ENCODE peak calls at places on chromosomes 2 and 18, in nine cellular contexts. One of them, this sample, is unnamed.

GRCh38 chr18:40841473-40841872 is 1113.6 kb upstream of the PIK3C3 start:
- DNase-seq in AG04450: peak; percentile 41
- DNase-seq in AG09319: no peak
- DNase-seq in cardiac muscle cell: no peak
- DNase-seq in NAMALWA: no peak
- DNase-seq in heart left ventricle: no peak
- DNase-seq in BJ: peak; percentile 48
- DNase-seq in Kasumi-1: no peak
- DNase-seq in activated CD4-positive, alpha-beta T cell treated with anti-CD3 and anti-CD28 coated beads, Interleukin-2, amount 10 ng/mL, durations not matched to agents 7 days and 5 days: no peak
- DNase-seq in this sample: peak; percentile 2

GRCh38 chr2:12534646-12535263 is 182.0 kb upstream of the TRIB2 start:
- DNase-seq in heart left ventricle: peak; percentile 30
- DNase-seq in BJ: peak; percentile 97
- DNase-seq in NAMALWA: no peak
- DNase-seq in AG09319: peak; percentile 84
- DNase-seq in cardiac muscle cell: no peak
- DNase-seq in AG04450: peak; percentile 87
- DNase-seq in activated CD4-positive, alpha-beta T cell treated with anti-CD3 and anti-CD28 coated beads, Interleukin-2, amount 10 ng/mL, durations not matched to agents 7 days and 5 days: no peak
- DNase-seq in Kasumi-1: no peak
- DNase-seq in this sample: peak; percentile 90

GRCh38 chr2:202965810-202966454 is 48.7 kb upstream of the NBEAL1 start:
- DNase-seq in NAMALWA: no peak
- DNase-seq in Kasumi-1: peak; percentile 19
- DNase-seq in AG04450: peak; percentile 15
- DNase-seq in AG09319: no peak
- DNase-seq in BJ: no peak
- DNase-seq in heart left ventricle: no peak
- DNase-seq in activated CD4-positive, alpha-beta T cell treated with anti-CD3 and anti-CD28 coated beads, Interleukin-2, amount 10 ng/mL, durations not matched to agents 7 days and 5 days: peak; percentile 25
- DNase-seq in cardiac muscle cell: peak; percentile 86
- DNase-seq in this sample: peak; percentile 22

GRCh38 chr2:38155-38554 is 8.2 kb downstream of the FAM110C start:
- DNase-seq in AG04450: no peak
- DNase-seq in activated CD4-positive, alpha-beta T cell treated with anti-CD3 and anti-CD28 coated beads, Interleukin-2, amount 10 ng/mL, durations not matched to agents 7 days and 5 days: no peak
- DNase-seq in NAMALWA: no peak
- DNase-seq in Kasumi-1: no peak
- DNase-seq in heart left ventricle: no peak
- DNase-seq in BJ: no peak
- DNase-seq in cardiac muscle cell: no peak
- DNase-seq in AG09319: no peak
- DNase-seq in this sample: no peak

GRCh38 chr2:138433995-138434991 is 67.3 kb upstream of the SPOPL start:
- DNase-seq in BJ: no peak
- DNase-seq in activated CD4-positive, alpha-beta T cell treated with anti-CD3 and anti-CD28 coated beads, Interleukin-2, amount 10 ng/mL, durations not matched to agents 7 days and 5 days: no peak
- DNase-seq in AG04450: no peak
- DNase-seq in NAMALWA: no peak
- DNase-seq in Kasumi-1: no peak
- DNase-seq in heart left ventricle: no peak
- DNase-seq in AG09319: no peak
- DNase-seq in cardiac muscle cell: peak; percentile 41
- DNase-seq in this sample: no peak

GRCh38 chr2:230700447-230700846 is 12.2 kb upstream of the CAB39 start:
- DNase-seq in activated CD4-positive, alpha-beta T cell treated with anti-CD3 and anti-CD28 coated beads, Interleukin-2, amount 10 ng/mL, durations not matched to agents 7 days and 5 days: no peak
- DNase-seq in cardiac muscle cell: no peak
- DNase-seq in AG09319: no peak
- DNase-seq in AG04450: no peak
- DNase-seq in heart left ventricle: no peak
- DNase-seq in Kasumi-1: no peak
- DNase-seq in NAMALWA: no peak
- DNase-seq in BJ: no peak
- DNase-seq in this sample: no peak

GRCh38 chr18:70295192-70295522 is 6.3 kb downstream of the SOCS6 start:
- DNase-seq in activated CD4-positive, alpha-beta T cell treated with anti-CD3 and anti-CD28 coated beads, Interleukin-2, amount 10 ng/mL, durations not matched to agents 7 days and 5 days: no peak
- DNase-seq in Kasumi-1: no peak
- DNase-seq in heart left ventricle: no peak
- DNase-seq in AG04450: no peak
- DNase-seq in BJ: no peak
- DNase-seq in cardiac muscle cell: no peak
- DNase-seq in AG09319: no peak
- DNase-seq in NAMALWA: no peak
- DNase-seq in this sample: no peak

GRCh38 chr2:239177908-239178307 is 222.9 kb downstream of the HDAC4 start:
- DNase-seq in activated CD4-positive, alpha-beta T cell treated with anti-CD3 and anti-CD28 coated beads, Interleukin-2, amount 10 ng/mL, durations not matched to agents 7 days and 5 days: no peak
- DNase-seq in AG04450: no peak
- DNase-seq in cardiac muscle cell: no peak
- DNase-seq in Kasumi-1: no peak
- DNase-seq in heart left ventricle: no peak
- DNase-seq in NAMALWA: no peak
- DNase-seq in BJ: no peak
- DNase-seq in AG09319: no peak
- DNase-seq in this sample: no peak

GRCh38 chr2:53568463-53568862 is 199.1 kb upstream of the CHAC2 start:
- DNase-seq in heart left ventricle: no peak
- DNase-seq in AG04450: no peak
- DNase-seq in AG09319: no peak
- DNase-seq in Kasumi-1: no peak
- DNase-seq in cardiac muscle cell: no peak
- DNase-seq in NAMALWA: peak; percentile 3
- DNase-seq in BJ: no peak
- DNase-seq in activated CD4-positive, alpha-beta T cell treated with anti-CD3 and anti-CD28 coated beads, Interleukin-2, amount 10 ng/mL, durations not matched to agents 7 days and 5 days: no peak
- DNase-seq in this sample: no peak

GRCh38 chr2:99662761-99663341 is 173.0 kb upstream of the REV1 start:
- DNase-seq in AG09319: peak; percentile 96
- DNase-seq in activated CD4-positive, alpha-beta T cell treated with anti-CD3 and anti-CD28 coated beads, Interleukin-2, amount 10 ng/mL, durations not matched to agents 7 days and 5 days: no peak
- DNase-seq in heart left ventricle: peak; percentile 45
- DNase-seq in Kasumi-1: no peak
- DNase-seq in NAMALWA: no peak
- DNase-seq in AG04450: peak; percentile 82
- DNase-seq in cardiac muscle cell: no peak
- DNase-seq in BJ: peak; percentile 99
- DNase-seq in this sample: peak; percentile 89

GRCh38 chr2:183242937-183243336 is 118.7 kb downstream of the NUP35 start:
- DNase-seq in BJ: no peak
- DNase-seq in Kasumi-1: no peak
- DNase-seq in heart left ventricle: no peak
- DNase-seq in activated CD4-positive, alpha-beta T cell treated with anti-CD3 and anti-CD28 coated beads, Interleukin-2, amount 10 ng/mL, durations not matched to agents 7 days and 5 days: no peak
- DNase-seq in AG04450: no peak
- DNase-seq in AG09319: no peak
- DNase-seq in cardiac muscle cell: peak; percentile 27
- DNase-seq in NAMALWA: no peak
- DNase-seq in this sample: no peak

GRCh38 chr2:150063432-150063889 is 424.0 kb downstream of the RND3 start:
- DNase-seq in BJ: peak; percentile 32
- DNase-seq in cardiac muscle cell: no peak
- DNase-seq in AG09319: no peak
- DNase-seq in AG04450: no peak
- DNase-seq in Kasumi-1: no peak
- DNase-seq in heart left ventricle: no peak
- DNase-seq in activated CD4-positive, alpha-beta T cell treated with anti-CD3 and anti-CD28 coated beads, Interleukin-2, amount 10 ng/mL, durations not matched to agents 7 days and 5 days: no peak
- DNase-seq in NAMALWA: no peak
- DNase-seq in this sample: no peak

GRCh38 chr2:30232027-30232800 is 880 bp downstream of the LBH start:
- DNase-seq in heart left ventricle: peak; percentile 66
- DNase-seq in BJ: no peak
- DNase-seq in activated CD4-positive, alpha-beta T cell treated with anti-CD3 and anti-CD28 coated beads, Interleukin-2, amount 10 ng/mL, durations not matched to agents 7 days and 5 days: peak; percentile 82
- DNase-seq in AG04450: no peak
- DNase-seq in NAMALWA: peak; percentile 89
- DNase-seq in AG09319: no peak
- DNase-seq in Kasumi-1: peak; percentile 44
- DNase-seq in cardiac muscle cell: peak; percentile 72
- DNase-seq in this sample: no peak

GRCh38 chr2:48578313-48578712 is 39.3 kb upstream of the GTF2A1L start:
- DNase-seq in activated CD4-positive, alpha-beta T cell treated with anti-CD3 and anti-CD28 coated beads, Interleukin-2, amount 10 ng/mL, durations not matched to agents 7 days and 5 days: no peak
- DNase-seq in NAMALWA: no peak
- DNase-seq in Kasumi-1: no peak
- DNase-seq in heart left ventricle: no peak
- DNase-seq in cardiac muscle cell: no peak
- DNase-seq in BJ: no peak
- DNase-seq in AG09319: no peak
- DNase-seq in AG04450: no peak
- DNase-seq in this sample: no peak

GRCh38 chr2:1553671-1554295 is 140.5 kb downstream of the TPO start:
- DNase-seq in BJ: peak; percentile 64
- DNase-seq in NAMALWA: no peak
- DNase-seq in cardiac muscle cell: no peak
- DNase-seq in AG04450: peak; percentile 59
- DNase-seq in activated CD4-positive, alpha-beta T cell treated with anti-CD3 and anti-CD28 coated beads, Interleukin-2, amount 10 ng/mL, durations not matched to agents 7 days and 5 days: no peak
- DNase-seq in heart left ventricle: no peak
- DNase-seq in Kasumi-1: no peak
- DNase-seq in AG09319: peak; percentile 49
- DNase-seq in this sample: no peak

GRCh38 chr18:44731866-44732555 is 51.3 kb downstream of the SETBP1 start:
- DNase-seq in NAMALWA: peak; percentile 37
- DNase-seq in BJ: no peak
- DNase-seq in cardiac muscle cell: no peak
- DNase-seq in AG09319: no peak
- DNase-seq in heart left ventricle: no peak
- DNase-seq in activated CD4-positive, alpha-beta T cell treated with anti-CD3 and anti-CD28 coated beads, Interleukin-2, amount 10 ng/mL, durations not matched to agents 7 days and 5 days: no peak
- DNase-seq in AG04450: no peak
- DNase-seq in Kasumi-1: no peak
- DNase-seq in this sample: no peak

GRCh38 chr18:10101293-10101701 is 187.5 kb downstream of the VAPA start:
- DNase-seq in Kasumi-1: no peak
- DNase-seq in BJ: no peak
- DNase-seq in NAMALWA: no peak
- DNase-seq in heart left ventricle: no peak
- DNase-seq in AG09319: no peak
- DNase-seq in activated CD4-positive, alpha-beta T cell treated with anti-CD3 and anti-CD28 coated beads, Interleukin-2, amount 10 ng/mL, durations not matched to agents 7 days and 5 days: no peak
- DNase-seq in AG04450: no peak
- DNase-seq in cardiac muscle cell: no peak
- DNase-seq in this sample: no peak